ENCODE peak calls at places on chromosome 17, in seven cellular contexts. One of them, this sample, is unnamed.

GRCh38 chr17:48250949-48251348 is 143.4 kb downstream of the SNX11 start:
- DNase-seq in omental fat pad: no peak
- DNase-seq in bronchial epithelial cell: no peak
- DNase-seq in endothelial cell: no peak
- DNase-seq in astrocyte of the spinal cord: no peak
- DNase-seq in adrenal gland: no peak
- DNase-seq in thyroid gland: no peak
- DNase-seq in this sample: no peak

GRCh38 chr17:74742153-74742515 is 5.1 kb downstream of the RAB37 start:
- DNase-seq in omental fat pad: no peak
- DNase-seq in bronchial epithelial cell: no peak
- DNase-seq in endothelial cell: no peak
- DNase-seq in astrocyte of the spinal cord: no peak
- DNase-seq in adrenal gland: no peak
- DNase-seq in thyroid gland: no peak
- DNase-seq in this sample: no peak

GRCh38 chr17:13643196-13643595 is 41.5 kb upstream of the HS3ST3A1 start:
- DNase-seq in omental fat pad: no peak
- DNase-seq in bronchial epithelial cell: no peak
- DNase-seq in endothelial cell: no peak
- DNase-seq in astrocyte of the spinal cord: no peak
- DNase-seq in adrenal gland: no peak
- DNase-seq in thyroid gland: no peak
- DNase-seq in this sample: no peak

GRCh38 chr17:16343569-16343968 is 9.7 kb downstream of the CENPV start:
- DNase-seq in omental fat pad: no peak
- DNase-seq in bronchial epithelial cell: no peak
- DNase-seq in endothelial cell: no peak
- DNase-seq in astrocyte of the spinal cord: no peak
- DNase-seq in adrenal gland: no peak
- DNase-seq in thyroid gland: no peak
- DNase-seq in this sample: no peak

GRCh38 chr17:48478224-48479013 is 48.4 kb upstream of the SKAP1 start:
- DNase-seq in omental fat pad: no peak
- DNase-seq in bronchial epithelial cell: no peak
- DNase-seq in endothelial cell: no peak
- DNase-seq in astrocyte of the spinal cord: no peak
- DNase-seq in adrenal gland: no peak
- DNase-seq in thyroid gland: no peak
- DNase-seq in this sample: no peak

GRCh38 chr17:21817791-21818364 is 125.6 kb downstream of the KCNJ18 start:
- DNase-seq in omental fat pad: no peak
- DNase-seq in bronchial epithelial cell: no peak
- DNase-seq in endothelial cell: no peak
- DNase-seq in astrocyte of the spinal cord: no peak
- DNase-seq in adrenal gland: no peak
- DNase-seq in thyroid gland: no peak
- DNase-seq in this sample: no peak

GRCh38 chr17:19370493-19370960 is 7.8 kb upstream of the MAPK7 start:
- DNase-seq in omental fat pad: no peak
- DNase-seq in bronchial epithelial cell: no peak
- DNase-seq in endothelial cell: no peak
- DNase-seq in astrocyte of the spinal cord: no peak
- DNase-seq in adrenal gland: peak; percentile 39
- DNase-seq in thyroid gland: peak; percentile 34
- DNase-seq in this sample: peak; percentile 39

GRCh38 chr17:11742891-11743290 is 144.6 kb downstream of the DNAH9 start:
- DNase-seq in omental fat pad: no peak
- DNase-seq in bronchial epithelial cell: no peak
- DNase-seq in endothelial cell: no peak
- DNase-seq in astrocyte of the spinal cord: no peak
- DNase-seq in adrenal gland: no peak
- DNase-seq in thyroid gland: no peak
- DNase-seq in this sample: no peak

GRCh38 chr17:55410722-55411462 is 10.7 kb downstream of the MMD start:
- DNase-seq in omental fat pad: no peak
- DNase-seq in bronchial epithelial cell: peak; percentile 53
- DNase-seq in endothelial cell: no peak
- DNase-seq in astrocyte of the spinal cord: no peak
- DNase-seq in adrenal gland: peak; percentile 75
- DNase-seq in thyroid gland: peak; percentile 63
- DNase-seq in this sample: no peak

GRCh38 chr17:62704381-62704971 is 77.0 kb downstream of the MRC2 start:
- DNase-seq in omental fat pad: no peak
- DNase-seq in bronchial epithelial cell: peak; percentile 82
- DNase-seq in endothelial cell: peak; percentile 48
- DNase-seq in astrocyte of the spinal cord: peak; percentile 62
- DNase-seq in adrenal gland: no peak
- DNase-seq in thyroid gland: peak; percentile 34
- DNase-seq in this sample: peak; percentile 48

GRCh38 chr17:77657821-77658220 is 300.7 kb upstream of the TNRC6C start:
- DNase-seq in omental fat pad: no peak
- DNase-seq in bronchial epithelial cell: no peak
- DNase-seq in endothelial cell: no peak
- DNase-seq in astrocyte of the spinal cord: no peak
- DNase-seq in adrenal gland: no peak
- DNase-seq in thyroid gland: no peak
- DNase-seq in this sample: no peak

GRCh38 chr17:45137561-45138305 is 2.2 kb downstream of the ACBD4 start:
- DNase-seq in omental fat pad: no peak
- DNase-seq in bronchial epithelial cell: no peak
- DNase-seq in endothelial cell: no peak
- DNase-seq in astrocyte of the spinal cord: no peak
- DNase-seq in adrenal gland: no peak
- DNase-seq in thyroid gland: no peak
- DNase-seq in this sample: no peak

GRCh38 chr17:62755139-62755851 is 52.8 kb downstream of the MARCHF10 start:
- DNase-seq in omental fat pad: no peak
- DNase-seq in bronchial epithelial cell: no peak
- DNase-seq in endothelial cell: no peak
- DNase-seq in astrocyte of the spinal cord: no peak
- DNase-seq in adrenal gland: no peak
- DNase-seq in thyroid gland: no peak
- DNase-seq in this sample: no peak

DNA sequence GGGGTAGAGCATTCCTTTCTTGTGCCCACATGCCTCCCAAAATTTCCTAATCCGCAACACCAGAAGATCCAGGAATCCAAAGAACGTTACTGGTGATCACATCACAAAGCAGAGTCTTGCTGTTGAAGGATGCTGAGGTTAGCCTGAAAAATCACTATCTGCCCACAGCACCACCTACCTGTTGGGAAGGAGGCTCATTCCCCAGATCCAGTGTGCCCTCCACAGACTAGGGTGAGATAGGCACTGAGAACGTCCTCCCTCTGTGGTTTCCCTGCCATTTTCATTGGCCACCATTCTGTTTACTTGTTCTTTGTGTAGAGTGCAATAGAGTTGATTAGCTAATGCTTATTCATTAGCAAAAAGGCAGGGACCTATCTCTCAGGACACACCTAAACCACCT is 30.3 kb downstream of the RCVRN start:
- DNase-seq in omental fat pad: no peak
- DNase-seq in bronchial epithelial cell: no peak
- DNase-seq in endothelial cell: no peak
- DNase-seq in astrocyte of the spinal cord: no peak
- DNase-seq in adrenal gland: no peak
- DNase-seq in thyroid gland: no peak
- DNase-seq in this sample: no peak
- TF ChIP-seq CTCF in omental fat pad: no peak
- TF ChIP-seq CTCF in bronchial epithelial cell: no peak
- TF ChIP-seq CTCF in endothelial cell: no peak
- TF ChIP-seq CTCF in astrocyte of the spinal cord: no peak
- TF ChIP-seq CTCF in adrenal gland: no peak
- TF ChIP-seq CTCF in thyroid gland: no peak
- TF ChIP-seq CTCF in this sample: no peak

GRCh38 chr17:61135782-61136181 is 263.9 kb upstream of the TBX2 start:
- DNase-seq in omental fat pad: no peak
- DNase-seq in bronchial epithelial cell: no peak
- DNase-seq in endothelial cell: no peak
- DNase-seq in astrocyte of the spinal cord: no peak
- DNase-seq in adrenal gland: no peak
- DNase-seq in thyroid gland: no peak
- DNase-seq in this sample: no peak
- TF ChIP-seq CTCF in omental fat pad: no peak
- TF ChIP-seq CTCF in bronchial epithelial cell: no peak
- TF ChIP-seq CTCF in endothelial cell: no peak
- TF ChIP-seq CTCF in astrocyte of the spinal cord: no peak
- TF ChIP-seq CTCF in adrenal gland: no peak
- TF ChIP-seq CTCF in thyroid gland: no peak
- TF ChIP-seq CTCF in this sample: no peak

DNA sequence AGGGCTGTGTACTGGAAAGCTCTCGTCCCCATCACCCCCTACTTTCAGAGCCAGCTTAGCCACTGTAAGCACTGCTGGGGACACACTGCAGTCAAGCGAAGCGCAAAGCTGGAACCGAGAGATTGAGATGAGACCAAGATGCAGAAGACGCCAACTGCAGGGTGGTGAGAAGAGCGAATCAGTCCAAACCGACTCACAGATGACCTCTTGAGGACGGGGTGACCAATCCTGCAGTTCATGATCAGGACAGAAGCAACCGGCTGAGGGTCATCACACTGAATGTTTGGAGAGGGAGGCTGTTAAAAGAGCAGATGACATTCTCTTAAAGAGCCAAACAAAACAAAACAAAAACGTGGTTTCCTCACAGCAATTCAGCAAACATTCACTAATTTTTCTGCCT is 8.5 kb downstream of the HASPIN start:
- DNase-seq in omental fat pad: no peak
- DNase-seq in bronchial epithelial cell: no peak
- DNase-seq in endothelial cell: no peak
- DNase-seq in astrocyte of the spinal cord: peak; percentile 20
- DNase-seq in adrenal gland: peak; percentile 42
- DNase-seq in thyroid gland: peak; percentile 54
- DNase-seq in this sample: no peak
- TF ChIP-seq CTCF in omental fat pad: no peak
- TF ChIP-seq CTCF in bronchial epithelial cell: no peak
- TF ChIP-seq CTCF in endothelial cell: no peak
- TF ChIP-seq CTCF in astrocyte of the spinal cord: no peak
- TF ChIP-seq CTCF in adrenal gland: no peak
- TF ChIP-seq CTCF in thyroid gland: no peak
- TF ChIP-seq CTCF in this sample: no peak

DNA sequence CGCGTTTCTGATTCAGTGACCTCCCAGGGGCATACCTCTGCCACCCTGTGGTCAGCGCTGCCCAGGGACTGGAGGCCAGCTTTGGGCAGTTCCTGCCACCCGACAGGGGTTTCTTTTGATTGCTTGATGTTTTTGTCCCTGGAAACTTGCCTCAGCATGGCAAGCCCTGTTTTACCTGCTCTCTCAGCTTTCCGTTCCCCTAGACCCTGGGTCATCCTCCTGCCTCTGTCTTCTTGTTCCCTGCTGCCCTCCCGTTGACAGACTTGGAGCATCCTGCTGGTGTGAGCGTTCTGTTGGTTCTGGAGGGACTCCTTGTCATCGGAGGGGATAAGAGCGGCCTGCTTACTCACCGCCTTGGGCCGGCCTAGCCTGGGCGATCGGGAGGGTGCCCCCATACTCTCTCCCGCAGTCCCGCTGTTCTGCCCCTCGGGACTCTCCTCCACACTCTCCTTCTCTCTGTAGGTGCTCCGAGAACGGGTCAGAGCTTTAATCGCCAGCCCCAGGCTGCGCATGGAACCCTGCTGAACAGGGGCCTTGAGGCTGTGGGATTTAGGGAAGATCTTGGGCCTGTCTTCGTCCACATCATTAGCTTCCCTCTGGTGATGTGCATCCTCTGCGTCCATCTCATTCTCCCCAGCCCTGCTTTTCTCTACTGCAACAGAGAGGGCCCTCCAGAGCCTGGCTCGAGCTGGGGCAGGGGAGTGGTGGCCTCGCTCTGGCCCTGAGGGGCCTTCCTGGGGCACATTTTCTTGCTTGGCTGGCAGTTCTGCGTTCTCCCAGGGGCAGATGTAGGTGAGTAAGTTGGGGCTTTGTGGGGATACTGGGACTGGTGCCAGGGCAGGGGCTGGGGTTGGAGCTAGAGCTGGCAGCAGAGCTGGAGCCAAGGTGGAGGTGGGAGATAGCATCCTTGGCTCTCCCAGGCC is 13.7 kb downstream of the GPR179 start:
- DNase-seq in omental fat pad: no peak
- DNase-seq in bronchial epithelial cell: no peak
- DNase-seq in endothelial cell: no peak
- DNase-seq in astrocyte of the spinal cord: no peak
- DNase-seq in adrenal gland: no peak
- DNase-seq in thyroid gland: no peak
- DNase-seq in this sample: no peak
- TF ChIP-seq CTCF in omental fat pad: no peak
- TF ChIP-seq CTCF in bronchial epithelial cell: no peak
- TF ChIP-seq CTCF in endothelial cell: no peak
- TF ChIP-seq CTCF in astrocyte of the spinal cord: no peak
- TF ChIP-seq CTCF in adrenal gland: no peak
- TF ChIP-seq CTCF in thyroid gland: no peak
- TF ChIP-seq CTCF in this sample: no peak

GRCh38 chr17:30970757-30971567 is at the start of gene RNF135:
- DNase-seq in omental fat pad: peak; percentile 50
- DNase-seq in bronchial epithelial cell: peak; percentile 72
- DNase-seq in endothelial cell: peak; percentile 67
- DNase-seq in astrocyte of the spinal cord: peak; percentile 86
- DNase-seq in adrenal gland: peak; percentile 87
- DNase-seq in thyroid gland: peak; percentile 90
- DNase-seq in this sample: peak; percentile 75
- TF ChIP-seq CTCF in omental fat pad: no peak
- TF ChIP-seq CTCF in bronchial epithelial cell: no peak
- TF ChIP-seq CTCF in endothelial cell: peak; percentile 20
- TF ChIP-seq CTCF in astrocyte of the spinal cord: peak; percentile 0
- TF ChIP-seq CTCF in adrenal gland: peak; percentile 35
- TF ChIP-seq CTCF in thyroid gland: peak; percentile 71
- TF ChIP-seq CTCF in this sample: peak; percentile 11

This sample was measured in ovary.